ENCODE peak calls at places on chromosomes 13 and 19, in four cellular contexts. S is H1, X is small intestine, B is neuronal stem cell. N is an unnamed sample.
A peak's percentile ranks its signal among the peaks of the same experiment; 100 is the strongest.

GRCh38 chr19:46022431-46023310 is at the start of gene PGLYRP1:
- DNase-seq in S (no peak), X (no peak), B (no peak), N (no peak)

GRCh38 chr19:17380426-17381138 is 3.4 kb upstream of the PLVAP start:
- DNase-seq in X (no peak), S (no peak), B (no peak), N (no peak)

GRCh38 chr19:18173572-18174294 is at the start of gene IFI30:
- DNase-seq in B (no peak), X (peak; percentile 79), S (peak; percentile 84), N (peak; percentile 76)

GRCh38 chr19:48683349-48683748 is 10.5 kb upstream of the NTN5 start:
- DNase-seq in X (no peak), B (no peak), S (no peak), N (no peak)

GRCh38 chr19:2064395-2064787 is 13.3 kb upstream of the MKNK2 start:
- DNase-seq in X (no peak), B (no peak), S (no peak), N (no peak)

GRCh38 chr19:41799444-41800000 is 3.1 kb downstream of the CEACAM3 start:
- DNase-seq in B (no peak), S (no peak), X (no peak), N (no peak)

GRCh38 chr13:69970521-69970920 is 137.1 kb upstream of the ATXN8OS start:
- DNase-seq in S (no peak), X (no peak), B (no peak), N (no peak)

GRCh38 chr19:13884726-13885591 is 8.0 kb downstream of the NANOS3 start:
- DNase-seq in B (no peak), X (peak; percentile 91), S (no peak), N (no peak)

GRCh38 chr13:49711218-49711863 is 20.1 kb upstream of the EBPL start:
- DNase-seq in X (peak; percentile 67), B (no peak), S (no peak), N (no peak)

GRCh38 chr19:45323671-45324081 is 1.0 kb upstream of the CKM start:
- DNase-seq in B (no peak), S (peak; percentile 68), X (no peak), N (peak; percentile 56)

GRCh38 chr19:2478756-2479555 is 3.0 kb downstream of the GADD45B start:
- DNase-seq in X (peak; percentile 63), S (peak; percentile 84), B (no peak), N (peak; percentile 47)

GRCh38 chr13:73957889-73958288 is 176.3 kb downstream of the KLF12 start:
- DNase-seq in X (no peak), S (no peak), B (no peak), N (no peak)

GRCh38 chr19:17616961-17617806 is 61.7 kb downstream of the COLGALT1 start:
- DNase-seq in X (no peak), B (no peak), S (peak; percentile 82), N (peak; percentile 66)

GRCh38 chr13:33017410-33017929 is 1.2 kb downstream of the KL start:
- DNase-seq in S (no peak), B (no peak), X (peak; percentile 79), N (peak; percentile 54)

GRCh38 chr19:41325947-41326706 is 16.2 kb downstream of the CCDC97 start:
- DNase-seq in B (no peak), X (no peak), S (peak; percentile 53), N (no peak)

GRCh38 chr13:21055016-21055415 is 6.4 kb downstream of the LATS2 start:
- DNase-seq in S (no peak), X (no peak), B (no peak), N (no peak)
- H3K4me1 ChIP-seq in S (peaks cover 2% of the 10 kb centered on the region), X (no peaks in the 10 kb centered on the region), B (no peaks in the 10 kb centered on the region), N (peaks cover 22% of the 10 kb centered on the region)

DNA sequence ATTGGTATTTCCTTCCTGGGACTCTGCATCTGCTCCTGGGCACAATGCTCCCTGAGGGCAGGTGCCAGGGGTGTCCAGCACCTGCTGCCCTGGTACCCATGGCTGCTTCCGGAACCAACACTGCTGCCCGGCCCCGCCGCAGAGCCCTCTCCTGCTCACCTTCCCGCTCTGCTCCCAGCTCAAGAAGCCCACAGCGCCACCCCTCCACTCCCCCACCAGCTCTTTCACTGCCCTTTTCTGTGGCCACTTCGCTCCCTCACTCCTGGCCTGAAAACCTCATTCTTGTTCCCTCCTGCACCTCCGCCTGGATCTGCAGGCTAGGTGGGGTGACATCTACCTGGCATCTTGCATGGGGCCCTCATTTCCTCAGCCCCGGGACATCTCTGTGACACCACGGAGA is 6.4 kb downstream of the ZNF787 start:
- DNase-seq in X (no peak), B (no peak), S (no peak), N (no peak)
- H3K4me1 ChIP-seq in X (peaks cover 12% of the 10 kb centered on the region), B (peaks cover 25% of the 10 kb centered on the region), S (peaks cover 6% of the 10 kb centered on the region), N (peaks cover 35% of the 10 kb centered on the region)

GRCh38 chr19:15583346-15583745 is 31.7 kb upstream of the CYP4F8 start:
- DNase-seq in B (no peak), S (no peak), X (no peak), N (no peak)

GRCh38 chr19:15584095-15584494 is 30.9 kb upstream of the CYP4F8 start:
- DNase-seq in S (no peak), B (no peak), X (no peak), N (no peak)

GRCh38 chr19:15587663-15588062 is 27.4 kb upstream of the CYP4F8 start:
- DNase-seq in S (no peak), X (no peak), B (no peak), N (no peak)

GRCh38 chr19:15589760-15590451 is 25.1 kb upstream of the CYP4F8 start:
- DNase-seq in S (no peak), X (no peak), B (no peak), N (no peak)

GRCh38 chr19:15584541-15585115 is 30.4 kb upstream of the CYP4F8 start:
- DNase-seq in X (peak; percentile 74), B (peak; percentile 37), S (peak; percentile 91), N (peak; percentile 61)
- H3K4me1 ChIP-seq in X (no peaks in the 10 kb centered on the region), B (no peaks in the 10 kb centered on the region), S (no peaks in the 10 kb centered on the region), N (no peaks in the 10 kb centered on the region)

GRCh38 chr13:45255253-45255987 is 54.6 kb upstream of the KCTD4 start:
- DNase-seq in B (no peak), S (no peak), X (peak; percentile 68), N (no peak)
- H3K4me1 ChIP-seq in B (no peaks in the 10 kb centered on the region), S (no peaks in the 10 kb centered on the region), X (peaks cover 2% of the 10 kb centered on the region), N (no peaks in the 10 kb centered on the region)

GRCh38 chr19:934197-934840 is 8.5 kb downstream of the ARID3A start:
- DNase-seq in B (no peak), S (no peak), X (no peak), N (no peak)

GRCh38 chr19:938233-938923 is 12.5 kb downstream of the ARID3A start:
- DNase-seq in S (no peak), B (no peak), X (no peak), N (no peak)

GRCh38 chr19:933553-933882 is 7.7 kb downstream of the ARID3A start:
- DNase-seq in B (no peak), X (no peak), S (no peak), N (no peak)

GRCh38 chr19:934865-935422 is 9.1 kb downstream of the ARID3A start:
- DNase-seq in B (no peak), X (peak; percentile 57), S (no peak), N (no peak)

DNA sequence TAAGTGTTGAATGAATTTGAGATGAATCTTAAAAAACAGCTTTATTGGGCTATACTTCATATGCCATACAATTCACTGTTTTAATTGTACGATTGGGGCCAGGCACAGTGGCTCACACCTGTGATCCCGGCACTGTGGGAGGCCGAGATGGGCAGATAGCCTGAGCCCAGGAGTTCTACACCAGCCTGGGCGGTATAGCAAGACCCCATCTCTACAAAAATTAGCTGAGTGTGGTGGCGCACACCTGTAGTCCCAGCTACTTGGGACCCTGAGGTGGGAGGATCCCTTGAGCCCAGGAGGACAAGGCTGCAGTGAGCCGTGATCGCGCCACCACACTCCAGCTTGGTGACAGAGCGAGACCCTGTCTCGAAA is 10.3 kb downstream of the ARID3A start:
- DNase-seq in B (no peak), S (no peak), X (no peak), N (no peak)
- H3K4me1 ChIP-seq in B (peaks cover 4% of the 10 kb centered on the region), S (no peaks in the 10 kb centered on the region), X (no peaks in the 10 kb centered on the region), N (peaks cover 10% of the 10 kb centered on the region)

DNA sequence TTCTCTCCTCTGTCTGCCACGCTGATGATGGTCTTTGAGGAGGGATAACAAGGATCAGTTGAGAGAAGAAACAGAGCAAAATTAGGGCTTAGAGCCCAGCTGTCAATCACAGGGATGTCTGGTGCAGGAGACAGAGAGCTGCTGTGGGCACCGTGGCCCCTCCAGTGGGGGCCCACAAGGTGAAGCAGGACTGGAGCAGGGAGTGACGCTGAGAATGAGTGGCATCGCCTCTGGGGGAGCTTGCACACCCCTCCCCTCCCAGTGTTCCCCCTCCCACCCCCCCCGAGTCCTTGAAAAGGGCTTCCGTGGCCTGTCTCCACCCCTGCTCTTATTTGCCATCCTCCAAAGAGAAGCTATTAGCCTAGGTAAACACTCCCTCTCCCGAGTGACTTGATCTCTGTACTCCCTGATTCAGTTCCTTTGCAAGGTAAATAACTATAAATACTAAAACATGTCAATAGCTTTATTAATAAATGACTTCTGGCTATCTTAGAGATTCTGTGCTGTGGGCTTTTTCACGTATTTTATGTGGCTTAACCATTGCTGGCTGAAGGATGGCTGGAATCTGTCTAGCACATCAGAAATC is 440.0 kb downstream of the ZNF536 start:
- DNase-seq in B (no peak), S (no peak), X (no peak), N (no peak)
- H3K4me1 ChIP-seq in B (no peaks in the 10 kb centered on the region), S (no peaks in the 10 kb centered on the region), X (no peaks in the 10 kb centered on the region), N (no peaks in the 10 kb centered on the region)

GRCh38 chr19:11138659-11139526 is 16.7 kb downstream of the SPC24 start:
- DNase-seq in S (peak; percentile 68), X (no peak), B (peak; percentile 57), N (peak; percentile 78)

GRCh38 chr19:11140896-11141295 is 14.7 kb downstream of the SPC24 start:
- DNase-seq in B (no peak), S (no peak), X (no peak), N (no peak)

GRCh38 chr19:11142528-11143171 is 12.9 kb downstream of the SPC24 start:
- DNase-seq in X (peak; percentile 40), B (peak; percentile 57), S (no peak), N (peak; percentile 78)

GRCh38 chr19:11145147-11145924 is 10.2 kb downstream of the SPC24 start:
- DNase-seq in B (no peak), S (no peak), X (no peak), N (no peak)

DNA sequence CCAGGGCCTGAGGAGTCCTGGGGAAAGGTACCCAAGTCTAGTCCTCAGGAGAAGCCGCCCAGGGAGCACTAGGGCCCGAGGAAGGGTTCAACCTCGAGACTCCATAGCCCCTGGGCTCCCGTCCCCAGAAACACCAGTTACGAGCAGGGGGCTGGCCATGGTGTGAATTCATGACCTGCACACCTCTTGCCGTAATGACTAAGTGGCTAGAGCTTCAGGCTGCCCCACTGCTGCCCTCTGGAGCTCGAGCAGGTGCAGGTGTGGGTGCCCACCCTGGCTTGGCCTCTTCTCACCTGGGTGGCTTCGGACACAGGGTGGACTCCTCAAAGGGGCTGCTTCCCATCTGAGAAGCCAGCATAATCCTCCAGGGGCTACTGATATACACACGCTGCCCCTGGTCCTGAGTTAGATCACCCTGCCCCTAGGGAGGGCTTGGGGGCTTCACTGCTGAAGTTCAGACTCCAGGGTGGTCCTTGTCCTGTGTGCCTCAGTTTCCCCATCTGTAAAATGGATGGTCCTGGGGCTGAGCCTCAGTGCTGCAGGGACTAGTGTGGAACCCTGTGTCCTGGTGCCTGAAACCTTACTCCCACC is 13.6 kb downstream of the SPC24 start:
- DNase-seq in B (no peak), S (peak; percentile 54), X (no peak), N (no peak)
- H3K4me1 ChIP-seq in B (peaks cover 32% of the 10 kb centered on the region), S (no peaks in the 10 kb centered on the region), X (no peaks in the 10 kb centered on the region), N (peaks cover 23% of the 10 kb centered on the region)

GRCh38 chr19:7542556-7543348 is 7.2 kb downstream of the PNPLA6 start:
- DNase-seq in S (no peak), X (no peak), B (no peak), N (no peak)
- H3K4me1 ChIP-seq in S (no peaks in the 10 kb centered on the region), X (no peaks in the 10 kb centered on the region), B (no peaks in the 10 kb centered on the region), N (no peaks in the 10 kb centered on the region)